ENCODE peak calls at places on chromosomes 13 and 19, in five cellular contexts. J is CD4-positive, alpha-beta T cell; G is HT-29; I is amniotic stem cell; N is pancreas. C is an unnamed sample.

GRCh38 chr13:39353988-39354387 is 249.0 kb downstream of the LHFPL6 start:
- DNase-seq in J (no peak), G (no peak), I (no peak), N (no peak), C (no peak)

GRCh38 chr13:113653264-113654174 is 4.5 kb downstream of the ATP4B start:
- DNase-seq in J (no peak), G (no peak), I (no peak), N (no peak), C (no peak)

GRCh38 chr19:8648240-8648639 is 17.8 kb downstream of the NFILZ start:
- DNase-seq in J (no peak), G (no peak), I (no peak), N (no peak), C (no peak)

GRCh38 chr19:13079542-13079986 is 23.1 kb downstream of the LYL1 start:
- DNase-seq in J (no peak), G (peak), I (no peak), N (no peak), C (peak)

GRCh38 chr19:57406516-57407123 is 4.3 kb upstream of the ZNF17 start:
- DNase-seq in J (peak), G (peak), I (peak), N (peak), C (no peak)

GRCh38 chr19:9362905-9363304 is at the start of gene ZNF177:
- DNase-seq in J (no peak), G (no peak), I (no peak), N (no peak), C (no peak)

GRCh38 chr19:44278181-44278690 is 18.6 kb downstream of the ZNF233 start:
- DNase-seq in J (no peak), G (no peak), I (no peak), N (no peak), C (no peak)

GRCh38 chr13:19862511-19863313 is 737 bp downstream of the ZMYM5 start:
- DNase-seq in J (peak), G (peak), I (no peak), N (peak), C (no peak)

GRCh38 chr19:13502231-13502630 is 4.0 kb downstream of the CACNA1A start:
- DNase-seq in J (no peak), G (no peak), I (no peak), N (no peak), C (no peak)

C was measured in BJ.